ENCODE peak calls at places on chromosomes 6 and 20, in six cellular contexts. S, W, A, N, I and X are unnamed samples.

GRCh38 chr6:125913864-125914351 is 42.7 kb upstream of the HINT3 start:
- DNase-seq in S (peak; percentile 79), W (peak; percentile 23), A (peak; percentile 24), N (no peak), I (peak; percentile 100), X (no peak)

GRCh38 chr6:45422541-45423110 is 44.9 kb upstream of the SUPT3H start:
- DNase-seq in S (peak; percentile 26), W (peak; percentile 40), A (peak; percentile 39), N (peak; percentile 78), I (peak; percentile 55), X (peak; percentile 80)

GRCh38 chr6:45827952-45828530 is 187.6 kb downstream of the CLIC5 start:
- DNase-seq in S (no peak), W (no peak), A (no peak), N (peak; percentile 69), I (peak; percentile 24), X (peak; percentile 61)

GRCh38 chr6:83511901-83512681 is at the start of gene PRSS35:
- DNase-seq in S (peak; percentile 57), W (peak; percentile 59), A (peak; percentile 17), N (no peak), I (peak; percentile 48), X (no peak)

GRCh38 chr6:1175877-1176276 is 136.0 kb upstream of the FOXQ1 start:
- DNase-seq in S (no peak), W (no peak), A (no peak), N (no peak), I (no peak), X (no peak)

GRCh38 chr20:61969806-61970205 is 95.9 kb downstream of the TAF4 start:
- DNase-seq in S (no peak), W (no peak), A (no peak), N (peak; percentile 40), I (no peak), X (no peak)

GRCh38 chr6:46407785-46408530 is 83.3 kb downstream of the RCAN2 start:
- DNase-seq in S (no peak), W (no peak), A (no peak), N (no peak), I (no peak), X (no peak)

GRCh38 chr6:16739329-16739801 is 21.9 kb downstream of the ATXN1 start:
- DNase-seq in S (no peak), W (no peak), A (no peak), N (peak; percentile 74), I (peak; percentile 76), X (no peak)

GRCh38 chr20:13493143-13493542 is 145.6 kb downstream of the TASP1 start:
- DNase-seq in S (no peak), W (no peak), A (no peak), N (no peak), I (no peak), X (no peak)

GRCh38 chr6:32113386-32114352 is 4.5 kb upstream of the TNXB start:
- DNase-seq in S (peak; percentile 65), W (peak; percentile 85), A (peak; percentile 95), N (peak; percentile 96), I (peak; percentile 94), X (peak; percentile 77)

GRCh38 chr20:23244207-23244915 is 106.2 kb upstream of the NXT1 start:
- DNase-seq in S (no peak), W (no peak), A (no peak), N (no peak), I (no peak), X (no peak)
- H3K4me3 ChIP-seq in S (no peak overlapping the region), W (no peak overlapping the region), A (no peak overlapping the region), N (no peak overlapping the region), I (no peak overlapping the region), X (no peak overlapping the region)

GRCh38 chr20:46650575-46651090 is 626 bp downstream of the SLC13A3 start:
- DNase-seq in S (no peak), W (no peak), A (no peak), N (no peak), I (no peak), X (no peak)

GRCh38 chr20:46649650-46649949 is 1.7 kb downstream of the SLC13A3 start:
- DNase-seq in S (no peak), W (no peak), A (no peak), N (no peak), I (no peak), X (no peak)

GRCh38 chr20:46649965-46650542 is 1.2 kb downstream of the SLC13A3 start:
- DNase-seq in S (no peak), W (no peak), A (no peak), N (no peak), I (no peak), X (no peak)

GRCh38 chr20:46647469-46647868 is 3.8 kb downstream of the SLC13A3 start:
- DNase-seq in S (no peak), W (no peak), A (no peak), N (no peak), I (no peak), X (no peak)

GRCh38 chr20:46648903-46649649 is 2.2 kb downstream of the SLC13A3 start:
- DNase-seq in S (no peak), W (no peak), A (no peak), N (no peak), I (no peak), X (no peak)
- TF ChIP-seq CTCF in S (no peak), W (no peak), A (no peak), N (no peak), I (no peak), X (no peak)

GRCh38 chr20:46893051-46893450 is 1.6 kb upstream of the EYA2 start:
- DNase-seq in S (no peak), W (no peak), A (no peak), N (no peak), I (no peak), X (no peak)
- H3K27ac ChIP-seq in S (no peak overlapping the region), W (no peak overlapping the region), A (no peak overlapping the region), N (no peak overlapping the region), I (no peak overlapping the region), X (no peak overlapping the region)

GRCh38 chr6:158869604-158870417 is 50.6 kb upstream of the EZR start:
- DNase-seq in S (peak; percentile 95), W (peak; percentile 92), A (peak; percentile 79), N (peak; percentile 91), I (peak; percentile 95), X (peak; percentile 95)

GRCh38 chr6:158870418-158870957 is 51.3 kb upstream of the EZR start:
- DNase-seq in S (no peak), W (no peak), A (no peak), N (no peak), I (no peak), X (no peak)

GRCh38 chr6:158867381-158868121 is 48.4 kb upstream of the EZR start:
- DNase-seq in S (peak; percentile 54), W (no peak), A (no peak), N (no peak), I (no peak), X (peak; percentile 53)

GRCh38 chr6:158868122-158868480 is 48.9 kb upstream of the EZR start:
- DNase-seq in S (no peak), W (no peak), A (no peak), N (no peak), I (no peak), X (no peak)

GRCh38 chr6:158869010-158869603 is 49.9 kb upstream of the EZR start:
- DNase-seq in S (no peak), W (peak; percentile 62), A (no peak), N (no peak), I (no peak), X (no peak)
- H3K4me3 ChIP-seq in S (peak overlapping the region; percentile 20), W (peak overlapping the region; percentile 53), A (peak overlapping the region; percentile 47), N (peak overlapping the region; percentile 25), I (peak overlapping the region; percentile 53), X (peak overlapping the region; percentile 50)

GRCh38 chr6:73548458-73549446 is 27.9 kb upstream of the EEF1A1 start:
- DNase-seq in S (no peak), W (no peak), A (no peak), N (no peak), I (no peak), X (no peak)
- TF ChIP-seq CTCF in S (no peak), W (no peak), A (no peak), N (no peak), I (no peak), X (no peak)

GRCh38 chr20:34894723-34895122 is 18.3 kb downstream of the ACSS2 start:
- DNase-seq in S (no peak), W (no peak), A (no peak), N (no peak), I (no peak), X (no peak)
- H3K27ac ChIP-seq in S (no peak overlapping the region), W (no peak overlapping the region), A (no peak overlapping the region), N (no peak overlapping the region), I (no peak overlapping the region), X (no peak overlapping the region)

DNA sequence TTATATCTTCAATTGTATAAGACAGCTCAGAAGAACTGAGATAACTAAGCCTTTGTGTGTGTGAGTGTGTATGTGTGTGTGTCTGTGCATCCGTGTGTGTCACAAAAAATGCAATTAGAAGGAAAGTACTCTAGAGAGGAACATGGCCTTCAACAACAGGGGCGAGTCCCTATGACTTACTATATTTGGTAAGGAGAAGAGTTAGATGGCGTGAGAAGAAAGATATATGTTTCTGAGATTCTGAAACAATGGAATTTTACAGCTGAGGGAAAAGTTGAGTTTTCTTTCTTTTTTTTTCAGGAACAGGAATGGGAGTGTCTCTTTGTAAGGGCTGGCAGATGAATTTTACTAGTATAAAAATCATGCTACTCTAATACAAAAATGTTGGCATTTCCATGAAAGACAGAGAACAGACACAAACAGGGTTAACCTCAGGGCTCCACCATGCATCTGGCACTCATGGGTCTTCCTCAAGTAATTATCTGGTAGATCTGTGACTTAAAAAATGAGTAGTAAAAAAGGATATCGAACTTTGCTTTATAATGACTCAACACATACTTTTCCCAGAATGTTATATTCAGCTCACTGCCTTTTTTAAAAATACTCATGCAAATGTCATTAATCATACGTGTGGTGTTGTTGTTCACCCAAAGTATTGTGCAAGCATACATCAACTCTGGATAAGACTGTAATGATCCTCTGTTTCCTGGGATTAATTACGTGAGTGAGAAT is 12.9 kb upstream of the SASH1 start:
- DNase-seq in S (no peak), W (no peak), A (no peak), N (no peak), I (peak; percentile 89), X (no peak)
- H3K4me3 ChIP-seq in S (no peak overlapping the region), W (no peak overlapping the region), A (no peak overlapping the region), N (no peak overlapping the region), I (no peak overlapping the region), X (no peak overlapping the region)

DNA sequence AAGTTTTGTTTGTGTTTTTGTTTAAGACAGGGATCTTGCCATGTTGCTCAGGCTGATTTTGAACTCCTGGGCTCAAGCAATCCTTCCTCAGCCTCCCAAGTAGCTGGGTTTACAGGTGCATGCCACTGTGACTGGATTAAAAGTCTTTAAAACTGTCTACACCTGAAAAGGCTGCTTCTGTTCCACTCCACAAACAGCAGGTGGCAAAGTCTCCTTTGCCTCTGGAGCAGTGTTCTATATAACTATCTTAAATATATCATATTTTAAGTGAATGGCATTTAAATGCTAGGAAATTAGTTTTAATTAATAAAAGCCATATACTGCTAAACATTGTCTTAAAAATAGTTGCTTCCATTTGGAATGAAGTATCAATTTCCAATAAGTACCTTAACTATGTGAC is 89.2 kb upstream of the BCLAF1 start:
- DNase-seq in S (no peak), W (no peak), A (no peak), N (no peak), I (peak; percentile 5), X (no peak)
- TF ChIP-seq CTCF in S (peak; percentile 18), W (peak; percentile 60), A (no peak), N (no peak), I (peak; percentile 21), X (peak; percentile 7)

GRCh38 chr6:133241901-133242760 is 974 bp downstream of the EYA4 start:
- DNase-seq in S (no peak), W (peak; percentile 31), A (no peak), N (peak; percentile 62), I (peak; percentile 66), X (no peak)
- H3K27ac ChIP-seq in S (no peak overlapping the region), W (no peak overlapping the region), A (peak overlapping the region; percentile 13), N (no peak overlapping the region), I (peak overlapping the region; percentile 97), X (no peak overlapping the region)